ENCODE peak calls at places on chromosomes 1 and 21, in seven cellular contexts. One of them, this sample, is unnamed.

GRCh38 chr21:41953831-41954653 is at the start of gene C2CD2:
- DNase-seq in body of pancreas: peak; percentile 67
- DNase-seq in H54: peak; percentile 92
- DNase-seq in sigmoid colon: peak; percentile 83
- DNase-seq in breast epithelium: no peak
- DNase-seq in uterus: peak; percentile 75
- DNase-seq in K562: peak; percentile 100
- DNase-seq in this sample: no peak

GRCh38 chr1:170010443-170010842 is 64.1 kb downstream of the KIFAP3 start:
- DNase-seq in body of pancreas: peak; percentile 16
- DNase-seq in H54: no peak
- DNase-seq in sigmoid colon: no peak
- DNase-seq in breast epithelium: no peak
- DNase-seq in uterus: peak; percentile 26
- DNase-seq in K562: no peak
- DNase-seq in this sample: no peak

GRCh38 chr1:203268901-203269653 is 36.2 kb upstream of the BTG2 start:
- DNase-seq in body of pancreas: no peak
- DNase-seq in H54: peak; percentile 62
- DNase-seq in sigmoid colon: no peak
- DNase-seq in breast epithelium: no peak
- DNase-seq in uterus: no peak
- DNase-seq in K562: peak; percentile 76
- DNase-seq in this sample: peak; percentile 48

GRCh38 chr1:116537439-116537838 is 33.4 kb downstream of the CD58 start:
- DNase-seq in body of pancreas: no peak
- DNase-seq in H54: no peak
- DNase-seq in sigmoid colon: no peak
- DNase-seq in breast epithelium: no peak
- DNase-seq in uterus: no peak
- DNase-seq in K562: peak; percentile 40
- DNase-seq in this sample: no peak

GRCh38 chr1:85609976-85610375 is 29.4 kb downstream of the CCN1 start:
- DNase-seq in body of pancreas: no peak
- DNase-seq in H54: no peak
- DNase-seq in sigmoid colon: no peak
- DNase-seq in breast epithelium: no peak
- DNase-seq in uterus: no peak
- DNase-seq in K562: no peak
- DNase-seq in this sample: no peak

GRCh38 chr21:42110691-42111469 is 39.8 kb downstream of the UMODL1 start:
- DNase-seq in body of pancreas: no peak
- DNase-seq in H54: no peak
- DNase-seq in sigmoid colon: no peak
- DNase-seq in breast epithelium: no peak
- DNase-seq in uterus: no peak
- DNase-seq in K562: no peak
- DNase-seq in this sample: no peak

GRCh38 chr1:60146884-60147283 is 73.3 kb upstream of the C1orf87 start:
- DNase-seq in body of pancreas: no peak
- DNase-seq in H54: no peak
- DNase-seq in sigmoid colon: no peak
- DNase-seq in breast epithelium: no peak
- DNase-seq in uterus: no peak
- DNase-seq in K562: no peak
- DNase-seq in this sample: no peak

GRCh38 chr1:84298688-84299535 is 2.6 kb upstream of the SAMD13 start:
- DNase-seq in body of pancreas: peak; percentile 47
- DNase-seq in H54: no peak
- DNase-seq in sigmoid colon: peak; percentile 66
- DNase-seq in breast epithelium: peak; percentile 57
- DNase-seq in uterus: peak; percentile 20
- DNase-seq in K562: peak; percentile 41
- DNase-seq in this sample: peak; percentile 22

GRCh38 chr1:93056649-93057048 is 22.4 kb upstream of the MTF2 start:
- DNase-seq in body of pancreas: no peak
- DNase-seq in H54: no peak
- DNase-seq in sigmoid colon: no peak
- DNase-seq in breast epithelium: no peak
- DNase-seq in uterus: no peak
- DNase-seq in K562: no peak
- DNase-seq in this sample: no peak

GRCh38 chr1:226482196-226482595 is 66.4 kb upstream of the STUM start:
- DNase-seq in body of pancreas: no peak
- DNase-seq in H54: no peak
- DNase-seq in sigmoid colon: no peak
- DNase-seq in breast epithelium: no peak
- DNase-seq in uterus: no peak
- DNase-seq in K562: no peak
- DNase-seq in this sample: no peak

GRCh38 chr1:2952371-2952770 is 68.9 kb upstream of the ACTRT2 start:
- DNase-seq in body of pancreas: no peak
- DNase-seq in H54: no peak
- DNase-seq in sigmoid colon: peak; percentile 27
- DNase-seq in breast epithelium: no peak
- DNase-seq in uterus: no peak
- DNase-seq in K562: no peak
- DNase-seq in this sample: no peak

GRCh38 chr1:183473286-183473536 is 912 bp downstream of the SMG7 start:
- DNase-seq in body of pancreas: no peak
- DNase-seq in H54: no peak
- DNase-seq in sigmoid colon: no peak
- DNase-seq in breast epithelium: no peak
- DNase-seq in uterus: no peak
- DNase-seq in K562: no peak
- DNase-seq in this sample: no peak

GRCh38 chr1:205449750-205450443 is 5.9 kb downstream of the BLACAT1 start:
- DNase-seq in body of pancreas: peak; percentile 52
- DNase-seq in H54: peak; percentile 96
- DNase-seq in sigmoid colon: no peak
- DNase-seq in breast epithelium: no peak
- DNase-seq in uterus: peak; percentile 59
- DNase-seq in K562: peak; percentile 97
- DNase-seq in this sample: no peak

GRCh38 chr1:57889686-57890360 is 466.0 kb upstream of the DAB1 start:
- DNase-seq in body of pancreas: no peak
- DNase-seq in H54: no peak
- DNase-seq in sigmoid colon: no peak
- DNase-seq in breast epithelium: no peak
- DNase-seq in uterus: no peak
- DNase-seq in K562: no peak
- DNase-seq in this sample: no peak

GRCh38 chr1:153728305-153729066 is 636 bp downstream of the INTS3 start:
- DNase-seq in body of pancreas: peak; percentile 44
- DNase-seq in H54: no peak
- DNase-seq in sigmoid colon: peak; percentile 86
- DNase-seq in breast epithelium: no peak
- DNase-seq in uterus: peak; percentile 80
- DNase-seq in K562: peak; percentile 47
- DNase-seq in this sample: no peak
- TF ChIP-seq POLR2A in body of pancreas: no peak
- TF ChIP-seq POLR2A in H54: peak; percentile 37
- TF ChIP-seq POLR2A in sigmoid colon: no peak
- TF ChIP-seq POLR2A in breast epithelium: no peak
- TF ChIP-seq POLR2A in uterus: peak; percentile 4
- TF ChIP-seq POLR2A in K562: no peak
- TF ChIP-seq POLR2A in this sample: no peak

GRCh38 chr1:234582626-234583354 is 27.2 kb downstream of the IRF2BP2 start:
- DNase-seq in body of pancreas: no peak
- DNase-seq in H54: no peak
- DNase-seq in sigmoid colon: no peak
- DNase-seq in breast epithelium: no peak
- DNase-seq in uterus: no peak
- DNase-seq in K562: no peak
- DNase-seq in this sample: no peak

GRCh38 chr1:234585333-234586055 is 24.5 kb downstream of the IRF2BP2 start:
- DNase-seq in body of pancreas: no peak
- DNase-seq in H54: no peak
- DNase-seq in sigmoid colon: peak; percentile 91
- DNase-seq in breast epithelium: no peak
- DNase-seq in uterus: peak; percentile 56
- DNase-seq in K562: no peak
- DNase-seq in this sample: peak; percentile 68

GRCh38 chr1:234584431-234584805 is 25.6 kb downstream of the IRF2BP2 start:
- DNase-seq in body of pancreas: no peak
- DNase-seq in H54: no peak
- DNase-seq in sigmoid colon: no peak
- DNase-seq in breast epithelium: no peak
- DNase-seq in uterus: no peak
- DNase-seq in K562: no peak
- DNase-seq in this sample: no peak

GRCh38 chr1:234584926-234585325 is 25.1 kb downstream of the IRF2BP2 start:
- DNase-seq in body of pancreas: no peak
- DNase-seq in H54: no peak
- DNase-seq in sigmoid colon: peak; percentile 86
- DNase-seq in breast epithelium: no peak
- DNase-seq in uterus: no peak
- DNase-seq in K562: no peak
- DNase-seq in this sample: no peak

DNA sequence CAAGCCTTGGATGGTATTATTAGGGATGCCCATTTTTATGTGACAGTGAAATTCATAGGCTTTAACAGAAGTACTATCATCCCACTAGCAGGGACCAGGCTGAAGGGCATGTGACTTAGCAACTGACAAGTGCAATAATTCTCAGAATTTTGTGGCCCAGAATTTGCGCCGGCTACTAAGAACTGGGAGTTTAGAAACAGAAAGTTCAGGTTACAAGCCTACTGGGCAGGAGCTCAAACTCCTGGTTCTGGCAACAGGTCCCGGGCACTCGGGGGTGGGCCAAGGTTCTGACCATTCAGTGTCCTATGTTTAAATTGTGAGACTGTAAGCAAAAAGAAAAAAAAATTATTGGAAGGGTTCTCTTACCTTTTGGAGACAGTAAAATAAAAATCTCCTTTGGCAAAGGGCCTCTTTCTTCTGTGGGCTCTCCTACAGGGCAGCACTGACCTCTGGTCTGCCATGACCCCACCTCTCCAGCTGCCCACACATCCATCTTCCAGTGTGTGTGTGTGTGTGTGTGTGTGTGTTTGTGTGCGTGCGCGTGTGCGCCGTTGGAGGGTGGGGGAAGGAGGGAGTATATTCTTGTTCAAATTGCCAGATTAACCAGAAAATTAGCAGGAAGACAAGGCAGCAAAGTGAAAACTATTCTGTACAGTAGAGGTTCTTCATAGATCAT is 26.1 kb downstream of the IRF2BP2 start:
- DNase-seq in body of pancreas: no peak
- DNase-seq in H54: no peak
- DNase-seq in sigmoid colon: peak; percentile 84
- DNase-seq in breast epithelium: no peak
- DNase-seq in uterus: peak; percentile 66
- DNase-seq in K562: peak; percentile 40
- DNase-seq in this sample: no peak
- TF ChIP-seq POLR2A in body of pancreas: no peak
- TF ChIP-seq POLR2A in H54: no peak
- TF ChIP-seq POLR2A in sigmoid colon: no peak
- TF ChIP-seq POLR2A in breast epithelium: no peak
- TF ChIP-seq POLR2A in uterus: no peak
- TF ChIP-seq POLR2A in K562: no peak
- TF ChIP-seq POLR2A in this sample: no peak

GRCh38 chr1:112466078-112466660 is 42.6 kb upstream of the WNT2B start:
- DNase-seq in body of pancreas: peak; percentile 95
- DNase-seq in H54: peak; percentile 77
- DNase-seq in sigmoid colon: peak; percentile 98
- DNase-seq in breast epithelium: peak; percentile 94
- DNase-seq in uterus: peak; percentile 96
- DNase-seq in K562: peak; percentile 91
- DNase-seq in this sample: peak; percentile 88
- TF ChIP-seq POLR2A in body of pancreas: peak; percentile 28
- TF ChIP-seq POLR2A in H54: no peak
- TF ChIP-seq POLR2A in sigmoid colon: no peak
- TF ChIP-seq POLR2A in breast epithelium: no peak
- TF ChIP-seq POLR2A in uterus: no peak
- TF ChIP-seq POLR2A in K562: no peak
- TF ChIP-seq POLR2A in this sample: no peak

DNA sequence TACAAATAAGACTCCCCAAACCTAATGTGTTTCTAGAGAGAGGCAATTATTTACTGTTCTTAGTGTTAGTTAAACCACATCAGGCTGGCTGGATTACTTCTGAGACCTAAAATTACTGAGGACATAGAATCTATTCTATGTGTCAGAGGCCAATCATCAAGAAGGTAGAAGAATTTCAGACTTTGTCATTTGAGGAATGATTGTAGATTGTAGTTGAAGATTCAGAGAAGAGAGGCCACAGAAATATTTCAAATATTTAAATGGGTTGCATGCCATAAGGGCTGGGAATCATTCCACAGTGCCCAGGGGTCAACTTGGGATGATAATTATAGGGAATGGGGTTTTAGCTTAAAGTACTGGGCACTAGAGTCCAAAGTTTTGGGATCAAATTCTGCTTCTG is 69.5 kb upstream of the SPAG17 start:
- DNase-seq in body of pancreas: no peak
- DNase-seq in H54: no peak
- DNase-seq in sigmoid colon: no peak
- DNase-seq in breast epithelium: no peak
- DNase-seq in uterus: no peak
- DNase-seq in K562: no peak
- DNase-seq in this sample: no peak
- TF ChIP-seq POLR2A in body of pancreas: no peak
- TF ChIP-seq POLR2A in H54: no peak
- TF ChIP-seq POLR2A in sigmoid colon: no peak
- TF ChIP-seq POLR2A in breast epithelium: no peak
- TF ChIP-seq POLR2A in uterus: no peak
- TF ChIP-seq POLR2A in K562: no peak
- TF ChIP-seq POLR2A in this sample: no peak

DNA sequence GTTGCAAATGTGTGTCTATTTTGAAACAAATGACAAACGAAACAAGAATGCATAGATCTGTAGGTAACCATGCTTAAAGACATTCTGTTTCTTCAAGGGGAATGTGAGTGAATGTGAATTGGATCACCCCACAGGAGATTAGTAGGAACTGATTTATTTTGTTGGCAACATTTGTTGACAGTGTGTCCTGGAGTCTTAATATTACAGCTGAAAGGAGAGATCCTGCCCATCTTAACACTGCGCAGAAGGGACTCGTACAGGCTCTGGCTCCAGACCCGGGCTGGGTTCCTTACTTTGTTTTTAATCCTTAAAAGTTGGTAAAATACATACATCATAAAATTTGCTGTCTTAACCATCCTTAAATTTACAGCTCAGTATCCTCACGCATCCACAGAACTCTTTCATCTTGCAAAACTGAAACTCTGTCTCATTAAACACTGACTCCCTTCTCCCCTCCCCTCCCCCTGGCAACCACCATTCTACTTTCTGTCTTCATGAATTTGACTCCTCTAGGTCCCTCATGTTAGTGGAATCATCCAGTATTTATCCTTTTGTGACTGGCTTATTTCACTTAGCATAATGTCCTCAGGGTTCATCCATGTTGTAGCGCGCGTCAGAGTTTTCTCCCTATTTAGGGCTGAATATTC is 74.1 kb downstream of the GALNT2 start:
- DNase-seq in body of pancreas: no peak
- DNase-seq in H54: no peak
- DNase-seq in sigmoid colon: peak; percentile 81
- DNase-seq in breast epithelium: no peak
- DNase-seq in uterus: no peak
- DNase-seq in K562: no peak
- DNase-seq in this sample: no peak
- TF ChIP-seq POLR2A in body of pancreas: no peak
- TF ChIP-seq POLR2A in H54: no peak
- TF ChIP-seq POLR2A in sigmoid colon: no peak
- TF ChIP-seq POLR2A in breast epithelium: no peak
- TF ChIP-seq POLR2A in uterus: no peak
- TF ChIP-seq POLR2A in K562: no peak
- TF ChIP-seq POLR2A in this sample: no peak

This sample was measured in gastrocnemius medialis.